ENCODE peak calls at places on chromosomes 6 and 20, in ten cellular contexts. F, Z, V, E, B, H, P, S, L and I are unnamed samples.

GRCh38 chr6:97049254-97050004 is 124.9 kb downstream of the KLHL32 start:
- DNase-seq in F (no peak), L (no peak), B (no peak), V (no peak), S (no peak), P (no peak), Z (no peak), E (no peak), H (no peak), I (no peak)

GRCh38 chr6:44301782-44302564 is 11.2 kb downstream of the AARS2 start:
- DNase-seq in H (no peak), L (no peak), E (no peak), Z (no peak), V (no peak), S (no peak), B (no peak), F (no peak), P (no peak), I (no peak)

GRCh38 chr6:105051941-105052471 is 95.1 kb downstream of the LIN28B start:
- DNase-seq in B (no peak), Z (no peak), V (peak; percentile 62), E (no peak), S (no peak), P (no peak), F (no peak), H (peak; percentile 25), L (no peak), I (no peak)

GRCh38 chr6:2157441-2158127 is 87.8 kb downstream of the GMDS start:
- DNase-seq in H (peak; percentile 97), S (no peak), B (no peak), E (no peak), Z (no peak), P (no peak), V (peak; percentile 61), F (no peak), L (no peak), I (no peak)

GRCh38 chr6:127790571-127790970 is 110.3 kb downstream of the THEMIS start:
- DNase-seq in B (no peak), L (no peak), F (no peak), H (no peak), V (no peak), E (no peak), P (no peak), S (no peak), Z (no peak), I (no peak)

GRCh38 chr6:88220493-88220892 is 54.3 kb upstream of the CNR1 start:
- DNase-seq in B (peak; percentile 66), E (no peak), L (no peak), F (no peak), P (no peak), V (peak; percentile 6), S (peak; percentile 58), Z (no peak), H (no peak), I (no peak)

GRCh38 chr6:154123567-154123966 is 84.5 kb downstream of the OPRM1 start:
- DNase-seq in B (no peak), L (no peak), Z (no peak), V (no peak), S (no peak), H (no peak), P (no peak), F (no peak), E (no peak), I (no peak)

GRCh38 chr6:50899306-50899840 is 80.7 kb downstream of the TFAP2B start:
- DNase-seq in Z (no peak), E (no peak), B (no peak), L (no peak), S (no peak), F (no peak), H (peak; percentile 50), P (no peak), V (no peak), I (no peak)

GRCh38 chr6:23213193-23213592 is 643.8 kb downstream of the HDGFL1 start:
- DNase-seq in P (no peak), B (no peak), S (no peak), E (no peak), Z (no peak), L (no peak), H (peak; percentile 13), F (no peak), V (no peak), I (no peak)

GRCh38 chr20:50221501-50222323 is 31.1 kb downstream of the CEBPB start:
- DNase-seq in B (no peak), V (no peak), L (no peak), Z (peak; percentile 74), F (peak; percentile 64), S (no peak), E (peak; percentile 52), P (no peak), H (peak; percentile 73), I (no peak)

GRCh38 chr20:14924433-14924832 is 587.0 kb upstream of the FLRT3 start:
- DNase-seq in L (no peak), H (no peak), Z (no peak), E (no peak), V (no peak), P (no peak), B (no peak), S (no peak), F (no peak), I (no peak)

GRCh38 chr20:2619961-2620595 is 32.4 kb upstream of the NOP56 start:
- DNase-seq in B (no peak), P (no peak), H (no peak), L (no peak), S (no peak), E (no peak), Z (no peak), F (no peak), V (no peak), I (no peak)